ENCODE peak calls at places on chromosomes 13 and 19, in nine cellular contexts. I is fibroblast of villous mesenchyme; G is ACHN; X is A549; D is brain microvascular endothelial cell; U is HuH-7.5; F is GM04504; L is thyroid gland; M is effector memory CD8-positive, alpha-beta T cell. J is an unnamed sample.

GRCh38 chr19:49678970-49679831 is 2.1 kb downstream of the PRMT1 start:
- DNase-seq in I (no peak), G (no peak), X (no peak), D (no peak), U (no peak), F (no peak), L (no peak), M (no peak), J (no peak)

GRCh38 chr19:14553042-14553938 is 18.6 kb downstream of the NDUFB7 start:
- DNase-seq in I (no peak), G (no peak), X (no peak), D (no peak), U (no peak), F (no peak), L (no peak), M (no peak), J (no peak)

GRCh38 chr13:37709318-37709717 is 110.8 kb upstream of the POSTN start:
- DNase-seq in I (no peak), G (no peak), X (no peak), D (no peak), U (no peak), F (no peak), L (no peak), M (no peak), J (no peak)

GRCh38 chr13:110916671-110917142 is 1.8 kb upstream of the ANKRD10 start:
- DNase-seq in I (peak), G (peak), X (no peak), D (peak), U (no peak), F (peak), L (no peak), M (no peak), J (no peak)

GRCh38 chr19:3570619-3571018 is 2.1 kb upstream of the HMG20B start:
- DNase-seq in I (no peak), G (no peak), X (no peak), D (no peak), U (no peak), F (no peak), L (no peak), M (no peak), J (no peak)

GRCh38 chr13:26487781-26488180 is 69.7 kb upstream of the WASF3 start:
- DNase-seq in I (no peak), G (no peak), X (no peak), D (no peak), U (no peak), F (no peak), L (no peak), M (no peak), J (no peak)

GRCh38 chr19:46661735-46662592 is 982 bp upstream of the DACT3 start:
- DNase-seq in I (peak), G (peak), X (peak), D (peak), U (peak), F (peak), L (peak), M (peak), J (peak)

GRCh38 chr13:35621989-35622388 is 145.5 kb upstream of the MAB21L1 start:
- DNase-seq in I (no peak), G (no peak), X (peak), D (no peak), U (no peak), F (peak), L (no peak), M (no peak), J (no peak)

GRCh38 chr19:31278555-31279435 is 70.4 kb downstream of the TSHZ3 start:
- DNase-seq in I (no peak), G (no peak), X (no peak), D (no peak), U (no peak), F (no peak), L (no peak), M (no peak), J (no peak)

GRCh38 chr19:46546194-46546896 is 50.7 kb upstream of the PNMA8B start:
- DNase-seq in I (peak), G (no peak), X (peak), D (peak), U (peak), F (no peak), L (peak), M (no peak), J (peak)

GRCh38 chr19:10852098-10852800 is 4.0 kb downstream of the C19orf38 start:
- DNase-seq in I (peak), G (no peak), X (peak), D (peak), U (no peak), F (no peak), L (no peak), M (no peak), J (no peak)

GRCh38 chr19:42253245-42254082 is 1.5 kb downstream of the ERF start:
- DNase-seq in I (peak), G (peak), X (peak), D (no peak), U (peak), F (no peak), L (peak), M (peak), J (peak)

J was measured in KBM-7.